ENCODE peak calls at places on chromosomes 3 and 15, in seven cellular contexts. P, E, G, O, H, V and W are unnamed samples.

GRCh38 chr3:196941846-196942225 is 492 bp downstream of the NCBP2 start:
- DNase-seq in P (no peak), G (peak), V (peak), O (peak), E (peak), H (no peak), W (peak)

GRCh38 chr3:197730200-197730599 is 6.5 kb downstream of the RUBCN start:
- DNase-seq in V (peak), O (peak), G (no peak), P (peak), H (no peak), E (no peak), W (peak)

GRCh38 chr3:42499478-42499871 is 3.0 kb upstream of the VIPR1 start:
- DNase-seq in V (no peak), P (no peak), G (no peak), E (no peak), H (no peak), O (no peak), W (no peak)

GRCh38 chr15:57298843-57299550 is 77.3 kb upstream of the CGNL1 start:
- DNase-seq in O (no peak), E (no peak), P (no peak), V (no peak), G (no peak), H (no peak), W (no peak)

GRCh38 chr15:90882781-90883525 is 1.4 kb upstream of the FES start:
- DNase-seq in V (no peak), G (no peak), E (no peak), P (no peak), O (no peak), H (no peak), W (no peak)

GRCh38 chr15:57570994-57571393 is 20.7 kb upstream of the MYZAP start:
- DNase-seq in E (no peak), H (no peak), V (no peak), P (peak), G (no peak), O (peak), W (no peak)

GRCh38 chr15:72800819-72801481 is 17.4 kb upstream of the ADPGK start:
- DNase-seq in P (no peak), G (no peak), E (no peak), H (no peak), O (peak), V (no peak), W (no peak)

GRCh38 chr3:123831420-123831819 is 52.7 kb downstream of the MYLK start:
- DNase-seq in V (no peak), P (no peak), G (no peak), O (no peak), E (no peak), H (no peak), W (no peak)

GRCh38 chr3:18223591-18224338 is 201.4 kb downstream of the SATB1 start:
- DNase-seq in H (no peak), E (peak), G (no peak), V (peak), O (no peak), P (no peak), W (peak)

GRCh38 chr3:120773932-120774331 is 31.4 kb downstream of the GTF2E1 start:
- DNase-seq in P (no peak), H (no peak), G (no peak), V (no peak), E (no peak), O (peak), W (no peak)

GRCh38 chr3:53331871-53332270 is 15.5 kb downstream of the DCP1A start:
- DNase-seq in V (no peak), E (no peak), G (no peak), H (no peak), O (no peak), P (no peak), W (no peak)

GRCh38 chr3:36312351-36312750 is 68.0 kb upstream of the STAC start:
- DNase-seq in P (no peak), H (no peak), E (no peak), G (no peak), O (peak), V (no peak), W (no peak)

GRCh38 chr15:53786421-53786820 is 27.0 kb upstream of the WDR72 start:
- DNase-seq in H (no peak), G (no peak), P (no peak), E (no peak), O (no peak), V (no peak), W (no peak)

GRCh38 chr15:83012038-83012490 is 625 bp upstream of the C15orf40 start:
- DNase-seq in P (no peak), O (peak), V (no peak), H (no peak), E (no peak), G (no peak), W (no peak)

GRCh38 chr15:82572986-82573385 is 32.7 kb upstream of the RPS17 start:
- DNase-seq in H (no peak), P (no peak), V (no peak), E (peak), O (no peak), G (no peak), W (no peak)

GRCh38 chr15:57703387-57703786 is 3.1 kb upstream of the POLR2M start:
- DNase-seq in H (no peak), E (no peak), P (no peak), G (no peak), O (no peak), V (peak), W (no peak)

GRCh38 chr3:105409364-105409763 is 42.7 kb downstream of the ALCAM start:
- DNase-seq in G (no peak), H (no peak), P (no peak), O (no peak), E (no peak), V (no peak), W (no peak)

GRCh38 chr3:14261229-14261628 is 82.6 kb downstream of the LSM3 start:
- DNase-seq in P (peak), O (peak), G (peak), H (peak), E (peak), V (peak), W (peak)

GRCh38 chr3:159987291-159987711 is 1.3 kb upstream of the IL12A start:
- DNase-seq in O (peak), E (no peak), H (no peak), V (peak), G (no peak), P (peak), W (no peak)

GRCh38 chr3:152909180-152909883 is 74.4 kb downstream of the P2RY1 start:
- DNase-seq in O (peak), V (no peak), P (peak), G (no peak), H (no peak), E (no peak), W (no peak)

GRCh38 chr15:68783226-68784054 is 37.3 kb downstream of the ANP32A start:
- DNase-seq in H (peak), E (no peak), P (peak), V (peak), O (no peak), G (no peak), W (peak)

GRCh38 chr3:2937578-2937977 is 172.6 kb downstream of the IL5RA start:
- DNase-seq in V (no peak), O (no peak), E (no peak), G (no peak), H (no peak), P (no peak), W (no peak)

GRCh38 chr15:26712350-26712749 is 60.5 kb downstream of the GABRB3 start:
- DNase-seq in V (no peak), E (peak), G (no peak), H (no peak), P (no peak), O (no peak), W (no peak)

GRCh38 chr3:38274864-38275649 is 7.0 kb upstream of the SLC22A14 start:
- DNase-seq in H (no peak), P (no peak), V (no peak), E (no peak), O (no peak), G (no peak), W (no peak)
- TF ChIP-seq CTCF in H (no peak), P (no peak), V (no peak), E (no peak), O (no peak), G (no peak), W (no peak)

GRCh38 chr3:57179580-57180410 is 14.6 kb upstream of the IL17RD start:
- DNase-seq in P (peak), H (no peak), V (peak), E (no peak), G (no peak), O (peak), W (peak)
- TF ChIP-seq CTCF in P (peak), H (peak), V (peak), E (no peak), G (peak), O (peak), W (no peak)

GRCh38 chr3:65436580-65436979 is 602.1 kb downstream of the MAGI1 start:
- DNase-seq in G (no peak), P (peak), E (peak), H (no peak), O (peak), V (peak), W (no peak)
- TF ChIP-seq CTCF in G (peak), P (peak), E (peak), H (peak), O (peak), V (peak), W (peak)

DNA sequence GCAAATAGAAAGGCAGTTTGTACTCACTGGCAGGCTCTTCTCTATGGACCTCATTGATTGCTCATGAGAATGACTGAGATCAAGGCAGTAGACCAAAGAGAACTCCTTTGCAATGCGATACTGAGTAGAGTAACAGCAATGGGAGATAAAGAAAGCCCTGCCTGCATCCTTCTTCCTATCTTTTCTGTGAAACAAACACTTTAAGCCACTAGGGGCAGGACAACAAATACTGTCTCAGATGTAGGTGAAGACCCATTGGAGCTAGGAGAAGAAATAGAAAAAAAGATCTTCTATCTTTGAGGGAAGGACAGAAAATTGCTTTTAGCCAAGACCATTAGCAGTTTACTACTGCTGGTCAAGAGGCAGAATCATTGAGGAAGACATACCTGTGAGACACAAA is 117.6 kb upstream of the IGSF10 start:
- DNase-seq in G (no peak), E (no peak), H (no peak), O (no peak), P (no peak), V (no peak), W (no peak)
- TF ChIP-seq CTCF in G (no peak), E (peak), H (no peak), O (no peak), P (no peak), V (no peak), W (no peak)

DNA sequence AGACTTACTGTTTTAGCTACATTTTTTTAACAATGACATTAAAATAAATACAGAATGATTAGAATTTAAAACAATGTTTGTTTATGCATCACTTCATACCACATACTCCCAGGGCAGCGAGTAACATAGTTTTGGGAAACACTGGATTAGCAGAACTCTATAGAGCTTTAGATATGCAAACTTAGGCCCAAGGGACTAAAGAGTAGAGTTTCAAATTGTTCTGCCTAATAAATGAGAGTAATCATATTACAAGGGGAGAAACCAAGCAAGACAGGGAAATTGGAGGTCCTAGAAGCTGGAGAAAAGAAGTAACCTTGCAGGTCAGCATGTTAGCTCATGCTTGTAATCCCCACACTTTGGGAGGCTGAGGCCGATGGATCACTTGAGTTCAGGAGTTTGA is 3.6 kb upstream of the DAZL start:
- DNase-seq in O (no peak), V (no peak), E (no peak), G (no peak), P (no peak), H (no peak), W (no peak)
- TF ChIP-seq CTCF in O (no peak), V (no peak), E (no peak), G (no peak), P (no peak), H (no peak), W (no peak)

DNA sequence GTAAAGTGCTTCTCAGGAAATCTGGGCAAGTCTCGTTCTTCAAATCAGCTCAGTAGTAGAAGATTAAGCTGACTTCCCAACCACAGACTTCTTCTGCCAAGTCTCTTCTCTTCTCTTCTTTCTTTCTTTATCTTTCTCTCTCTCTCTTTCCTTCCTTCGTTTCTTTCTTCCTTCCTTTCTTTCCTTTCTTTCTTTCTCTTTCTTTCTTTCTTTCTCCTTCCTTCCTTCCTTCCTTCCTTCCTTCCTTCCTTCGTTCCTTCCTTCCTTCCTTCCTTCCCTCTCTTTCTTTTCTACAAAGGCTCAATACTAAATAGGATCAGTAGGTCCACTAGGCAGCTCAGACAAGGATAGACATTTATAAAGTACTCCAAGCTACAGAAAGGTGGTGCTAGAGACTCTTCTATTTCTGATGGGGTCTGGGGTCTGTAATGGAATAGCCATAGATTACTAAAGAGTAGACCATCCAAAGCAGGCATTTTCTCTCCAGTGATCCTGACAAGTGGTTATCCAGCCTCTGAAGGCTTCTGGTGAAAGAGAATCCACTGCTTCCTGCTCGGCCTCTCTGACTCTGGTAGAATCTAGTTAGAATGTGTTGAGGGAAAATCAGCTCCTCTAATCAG is 100.8 kb downstream of the TPRG1 start:
- DNase-seq in O (no peak), P (peak), E (no peak), G (no peak), V (no peak), H (no peak), W (no peak)
- TF ChIP-seq CTCF in O (peak), P (peak), E (peak), G (no peak), V (peak), H (peak), W (no peak)

GRCh38 chr15:64979252-64979710 is 10.4 kb downstream of the SPG21 start:
- DNase-seq in H (no peak), V (no peak), E (no peak), P (no peak), O (no peak), G (no peak), W (no peak)
- TF ChIP-seq CTCF in H (no peak), V (no peak), E (no peak), P (no peak), O (no peak), G (no peak), W (no peak)

GRCh38 chr3:141782386-141782932 is 19.3 kb downstream of the GRK7 start:
- DNase-seq in G (no peak), P (peak), O (no peak), V (no peak), H (no peak), E (no peak), W (no peak)
- TF ChIP-seq CTCF in G (no peak), P (no peak), O (peak), V (no peak), H (no peak), E (no peak), W (no peak)